ENCODE peak calls at places on chromosomes 2 and 18, in seven cellular contexts. S is vagina, H is neural crest cell, J is pancreas, G is GM12865, Y is progenitor cell of endocrine pancreas, T is astrocyte of the spinal cord. M is an unnamed sample.

GRCh38 chr2:124877065-124877671 is 852.1 kb downstream of the CNTNAP5 start:
- DNase-seq in S (no peak), H (no peak), J (no peak), G (peak; percentile 67), Y (no peak), T (peak; percentile 50), M (no peak)

GRCh38 chr18:78107363-78107762 is 857.7 kb downstream of the GALR1 start:
- DNase-seq in S (no peak), H (no peak), J (no peak), G (no peak), Y (no peak), T (no peak), M (no peak)

GRCh38 chr18:26894426-26894825 is 28.9 kb upstream of the AQP4 start:
- DNase-seq in S (no peak), H (no peak), J (no peak), G (no peak), Y (no peak), T (no peak), M (no peak)

GRCh38 chr2:88159955-88160415 is 10.2 kb upstream of the THNSL2 start:
- DNase-seq in S (no peak), H (peak; percentile 50), J (peak; percentile 41), G (peak; percentile 62), Y (peak; percentile 49), T (peak; percentile 73), M (no peak)

GRCh38 chr2:88227446-88227845 is 57.3 kb downstream of the THNSL2 start:
- DNase-seq in S (no peak), H (no peak), J (no peak), G (no peak), Y (no peak), T (peak; percentile 26), M (no peak)

GRCh38 chr2:136639651-136640050 is 125.7 kb upstream of the THSD7B start:
- DNase-seq in S (no peak), H (no peak), J (no peak), G (no peak), Y (no peak), T (no peak), M (no peak)

GRCh38 chr2:61705625-61706024 is 148.2 kb downstream of the FAM161A start:
- DNase-seq in S (no peak), H (no peak), J (no peak), G (peak; percentile 63), Y (no peak), T (no peak), M (no peak)

GRCh38 chr2:102620367-102620766 is 1.0 kb downstream of the SLC9A2 start:
- DNase-seq in S (no peak), H (no peak), J (no peak), G (peak; percentile 24), Y (no peak), T (no peak), M (no peak)

GRCh38 chr2:33509908-33510588 is 33.6 kb downstream of the RASGRP3 start:
- DNase-seq in S (no peak), H (no peak), J (no peak), G (no peak), Y (no peak), T (no peak), M (no peak)

GRCh38 chr18:51137891-51138290 is 59.6 kb downstream of the MEX3C start:
- DNase-seq in S (no peak), H (no peak), J (no peak), G (no peak), Y (no peak), T (no peak), M (no peak)

GRCh38 chr2:66839551-66840320 is 404.8 kb downstream of the MEIS1 start:
- DNase-seq in S (no peak), H (no peak), J (no peak), G (no peak), Y (no peak), T (peak; percentile 97), M (no peak)

GRCh38 chr2:79935771-79936657 is 368.5 kb downstream of the LRRTM1 start:
- DNase-seq in S (no peak), H (peak; percentile 47), J (peak; percentile 24), G (peak; percentile 55), Y (peak; percentile 16), T (peak; percentile 46), M (peak; percentile 7)

GRCh38 chr2:149466635-149467034 is 120.9 kb downstream of the MMADHC start:
- DNase-seq in S (no peak), H (no peak), J (no peak), G (no peak), Y (no peak), T (no peak), M (no peak)

GRCh38 chr2:66436546-66436945 is 1.6 kb downstream of the MEIS1 start:
- DNase-seq in S (no peak), H (no peak), J (no peak), G (no peak), Y (no peak), T (peak; percentile 32), M (no peak)

GRCh38 chr2:56130463-56131070 is 53.2 kb upstream of the CCDC85A start:
- DNase-seq in S (no peak), H (no peak), J (no peak), G (peak; percentile 15), Y (no peak), T (peak; percentile 43), M (no peak)

GRCh38 chr18:9328776-9329175 is 5.8 kb upstream of the TWSG1 start:
- DNase-seq in S (no peak), H (no peak), J (no peak), G (no peak), Y (no peak), T (no peak), M (no peak)

GRCh38 chr2:120616261-120616660 is 119.4 kb upstream of the GLI2 start:
- DNase-seq in S (no peak), H (no peak), J (no peak), G (no peak), Y (no peak), T (no peak), M (no peak)

GRCh38 chr18:71398530-71398929 is 1109.7 kb downstream of the SOCS6 start:
- DNase-seq in S (no peak), H (peak; percentile 9), J (no peak), G (no peak), Y (peak; percentile 30), T (peak; percentile 17), M (no peak)

GRCh38 chr2:98713332-98714015 is 17.5 kb downstream of the MGAT4A start:
- DNase-seq in S (no peak), H (no peak), J (no peak), G (peak; percentile 56), Y (no peak), T (no peak), M (no peak)

GRCh38 chr2:179410552-179411356 is 146.1 kb upstream of the SESTD1 start:
- DNase-seq in S (no peak), H (peak; percentile 29), J (peak; percentile 33), G (peak; percentile 65), Y (peak; percentile 11), T (peak; percentile 56), M (no peak)

GRCh38 chr2:109380502-109381326 is 233.1 kb downstream of the SEPTIN10 start:
- DNase-seq in S (no peak), H (no peak), J (no peak), G (no peak), Y (no peak), T (peak; percentile 45), M (peak; percentile 14)

GRCh38 chr18:28666216-28666615 is 489.3 kb upstream of the CDH2 start:
- DNase-seq in S (no peak), H (no peak), J (no peak), G (no peak), Y (no peak), T (no peak), M (no peak)

GRCh38 chr18:422966-423365 is 77.5 kb downstream of the COLEC12 start:
- DNase-seq in S (no peak), H (no peak), J (no peak), G (no peak), Y (no peak), T (no peak), M (no peak)

GRCh38 chr2:46144133-46144800 is 152.9 kb upstream of the EPAS1 start:
- DNase-seq in S (peak; percentile 43), H (no peak), J (no peak), G (no peak), Y (no peak), T (no peak), M (no peak)

GRCh38 chr2:7356909-7357584 is 439.8 kb downstream of the RNF144A start:
- DNase-seq in S (no peak), H (no peak), J (peak; percentile 93), G (no peak), Y (peak; percentile 52), T (no peak), M (no peak)
- TF ChIP-seq CTCF in S (no peak), H (no peak), J (peak; percentile 18), G (no peak), Y (peak; percentile 61), T (no peak), M (no peak)

GRCh38 chr2:110796724-110797301 is 64.4 kb downstream of the ACOXL start:
- DNase-seq in S (no peak), H (no peak), J (no peak), G (no peak), Y (no peak), T (no peak), M (no peak)
- TF ChIP-seq CTCF in S (no peak), H (no peak), J (no peak), G (no peak), Y (no peak), T (no peak), M (no peak)

DNA sequence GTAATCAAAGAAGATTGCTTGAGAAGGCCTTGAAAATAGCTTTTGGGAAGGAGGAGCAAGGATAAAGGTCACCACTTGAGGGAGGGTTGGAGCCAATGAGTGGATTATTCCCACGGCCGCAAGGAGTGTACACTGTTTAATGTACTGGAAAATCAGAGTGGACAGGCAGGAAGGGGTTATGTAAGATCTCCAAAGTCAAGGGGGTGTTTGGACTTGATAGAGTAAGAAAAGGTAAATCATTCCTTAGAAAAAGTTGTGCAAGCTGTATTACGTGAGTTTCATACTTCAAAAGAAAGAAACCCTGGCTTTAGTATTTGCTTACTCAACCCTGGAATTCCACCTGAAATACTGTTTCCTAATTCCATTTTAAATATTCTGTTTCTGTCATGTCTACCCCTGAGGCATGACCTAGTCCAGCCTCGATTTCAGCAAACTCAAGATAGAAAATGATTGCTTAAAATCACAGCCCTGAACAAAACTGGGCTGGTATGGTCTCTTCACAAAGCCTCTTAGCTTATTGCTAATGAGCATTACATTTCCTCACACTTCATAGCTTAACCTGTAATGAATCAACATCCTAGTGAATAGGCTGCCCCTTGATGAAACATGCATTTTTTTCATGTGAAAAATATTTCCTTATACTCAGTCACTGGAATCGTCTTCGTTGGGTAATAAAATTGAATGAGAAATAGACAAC is 1.1 kb downstream of the MREG start:
- DNase-seq in S (no peak), H (no peak), J (no peak), G (no peak), Y (no peak), T (no peak), M (no peak)
- TF ChIP-seq CTCF in S (no peak), H (peak; percentile 30), J (no peak), G (no peak), Y (no peak), T (peak; percentile 8), M (no peak)

GRCh38 chr18:32754508-32755263 is 18.1 kb downstream of the KLHL14 start:
- DNase-seq in S (no peak), H (no peak), J (no peak), G (no peak), Y (no peak), T (no peak), M (no peak)

GRCh38 chr18:32749809-32750208 is 23.0 kb downstream of the KLHL14 start:
- DNase-seq in S (no peak), H (no peak), J (no peak), G (no peak), Y (no peak), T (no peak), M (no peak)

GRCh38 chr18:32750328-32750727 is 22.5 kb downstream of the KLHL14 start:
- DNase-seq in S (no peak), H (no peak), J (no peak), G (no peak), Y (no peak), T (no peak), M (no peak)

GRCh38 chr18:32753656-32754221 is 19.1 kb downstream of the KLHL14 start:
- DNase-seq in S (no peak), H (no peak), J (no peak), G (no peak), Y (no peak), T (no peak), M (no peak)
- TF ChIP-seq CTCF in S (no peak), H (no peak), J (no peak), G (no peak), Y (no peak), T (no peak), M (no peak)